ENCODE peak calls at places on chromosome 1, in ten cellular contexts. N is mucosa of descending colon, I is foreskin fibroblast, G is astrocyte, B is MCF 10A, Y is A549, Q is GM23338, C is fibroblast of mammary gland, K is type B pancreatic cell, A is neural crest cell. L is an unnamed sample.

GRCh38 chr1:17630048-17630830 is 90.7 kb downstream of the ARHGEF10L start:
- DNase-seq in K (no peak), A (no peak), Y (no peak), I (no peak), N (no peak), G (no peak), B (peak; percentile 93), Q (no peak), C (peak; percentile 55), L (no peak)

GRCh38 chr1:168782731-168783130 is 53.7 kb upstream of the DPT start:
- DNase-seq in C (no peak), Q (no peak), I (no peak), B (no peak), A (no peak), G (no peak), K (no peak), Y (no peak), N (no peak), L (no peak)

GRCh38 chr1:20652300-20652699 is 8.9 kb downstream of the DDOST start:
- DNase-seq in A (no peak), B (no peak), N (no peak), Y (no peak), K (no peak), Q (no peak), C (no peak), I (no peak), G (no peak), L (no peak)

GRCh38 chr1:2271134-2271785 is 43.1 kb downstream of the SKI start:
- DNase-seq in G (no peak), I (no peak), C (no peak), B (no peak), K (no peak), A (peak; percentile 71), Q (peak; percentile 50), Y (no peak), N (no peak), L (no peak)

GRCh38 chr1:38587734-38588133 is 271.8 kb downstream of the RRAGC start:
- DNase-seq in N (no peak), K (no peak), Y (no peak), G (no peak), B (no peak), C (no peak), Q (no peak), I (no peak), A (no peak), L (no peak)

GRCh38 chr1:198761859-198762616 is 123.2 kb downstream of the PTPRC start:
- DNase-seq in Q (no peak), I (no peak), C (no peak), A (no peak), K (no peak), Y (no peak), N (no peak), B (no peak), G (no peak), L (no peak)

GRCh38 chr1:77571642-77572041 is 110.8 kb downstream of the ZZZ3 start:
- DNase-seq in G (no peak), A (no peak), B (peak; percentile 27), Y (no peak), C (no peak), Q (no peak), K (no peak), I (peak; percentile 18), N (no peak), L (no peak)

GRCh38 chr1:57959727-57960300 is 536.0 kb upstream of the DAB1 start:
- DNase-seq in B (no peak), Y (no peak), G (no peak), I (no peak), A (no peak), C (no peak), Q (no peak), K (no peak), N (no peak), L (no peak)

GRCh38 chr1:27400035-27400962 is 7.9 kb downstream of the GPR3 start:
- DNase-seq in K (no peak), A (no peak), G (no peak), N (no peak), I (no peak), C (peak; percentile 34), B (no peak), Y (no peak), Q (peak; percentile 43), L (no peak)

GRCh38 chr1:27403931-27404330 is 11.5 kb downstream of the GPR3 start:
- DNase-seq in N (no peak), C (no peak), Q (no peak), I (no peak), Y (no peak), K (no peak), B (no peak), A (no peak), G (no peak), L (no peak)

GRCh38 chr1:27403065-27403726 is 10.8 kb downstream of the GPR3 start:
- DNase-seq in G (no peak), B (no peak), C (peak; percentile 82), Y (no peak), I (peak; percentile 75), Q (peak; percentile 83), N (peak; percentile 59), A (no peak), K (no peak), L (peak; percentile 85)

GRCh38 chr1:27400963-27401341 is 8.5 kb downstream of the GPR3 start:
- DNase-seq in Y (no peak), C (no peak), B (no peak), A (no peak), G (no peak), N (no peak), I (no peak), Q (no peak), K (no peak), L (no peak)

DNA sequence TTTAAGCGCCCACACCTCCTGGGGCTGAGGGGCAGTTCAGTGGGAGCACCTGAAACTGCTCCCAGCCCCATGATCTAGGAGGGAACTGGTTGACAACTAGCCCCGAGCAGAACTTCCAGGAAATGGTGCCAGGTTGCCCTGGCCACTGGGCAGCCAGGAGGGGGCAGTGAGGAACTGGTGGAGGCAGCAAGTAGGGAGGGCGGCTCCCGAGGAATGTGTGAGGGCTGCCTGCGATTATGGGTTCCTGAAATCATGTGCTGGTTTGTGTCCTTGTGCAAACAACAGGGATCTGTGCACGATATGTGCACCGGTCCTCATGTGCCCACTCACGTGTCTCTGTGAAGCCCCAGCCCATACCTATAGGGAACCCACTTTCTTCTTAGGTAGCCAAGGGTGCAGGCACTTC is 9.9 kb downstream of the GPR3 start:
- DNase-seq in A (no peak), N (peak; percentile 83), B (peak; percentile 57), I (no peak), C (peak; percentile 63), G (no peak), Y (no peak), K (no peak), Q (peak; percentile 75), L (peak; percentile 88)
- TF ChIP-seq CTCF in A (peak; percentile 46), N (peak; percentile 49), B (peak; percentile 35), I (peak; percentile 66), C (peak; percentile 51), G (peak; percentile 22), Y (peak; percentile 14), K (peak; percentile 37), Q (peak; percentile 83), L (peak; percentile 71)

DNA sequence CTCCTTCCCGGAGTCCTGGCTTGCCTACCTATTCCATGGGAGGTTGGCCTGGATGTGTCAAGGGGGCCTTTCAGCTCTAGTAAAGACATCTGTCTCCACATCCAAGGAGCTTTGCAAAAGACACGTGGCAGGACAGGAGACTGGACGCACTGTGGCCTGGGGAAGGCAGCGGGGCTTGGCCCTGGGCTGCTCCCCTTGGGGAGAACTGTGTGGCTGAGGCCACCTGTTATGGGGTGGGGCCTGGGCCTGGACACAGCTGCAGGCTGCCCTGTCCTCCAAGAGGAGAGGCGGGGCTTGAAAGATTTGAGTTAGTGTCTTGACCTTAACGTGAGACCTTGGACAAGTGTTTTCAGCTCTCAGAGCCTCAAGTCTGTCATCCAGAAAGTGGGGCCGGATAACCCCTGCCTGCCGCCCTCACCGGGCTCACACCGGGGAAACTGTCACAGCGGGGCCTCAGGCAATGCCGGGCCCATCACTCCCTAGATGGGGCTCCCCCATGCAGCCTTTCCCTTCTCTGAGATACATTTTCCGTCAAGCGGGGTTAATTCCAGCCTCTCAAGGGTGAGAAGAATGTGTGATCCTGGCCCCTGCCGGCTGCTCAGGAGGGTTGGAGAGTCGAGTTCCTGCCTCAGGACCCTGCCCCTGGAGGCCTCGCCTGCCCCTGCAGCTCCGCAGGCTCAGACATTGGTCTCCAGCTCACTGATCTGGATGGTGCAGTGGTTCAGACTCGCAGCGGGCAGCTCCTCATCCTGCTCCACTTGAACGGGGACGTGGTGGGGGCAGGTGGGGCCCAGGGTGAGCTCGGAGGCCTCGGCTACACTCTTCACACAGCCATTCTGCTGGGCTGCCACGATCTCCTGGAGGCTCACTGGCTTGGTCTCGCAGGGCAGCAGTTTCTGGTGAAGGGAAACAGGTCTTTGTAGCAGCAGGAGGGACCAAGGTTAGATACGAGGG is 25.6 kb downstream of the PODN start:
- DNase-seq in I (no peak), K (no peak), B (no peak), C (no peak), A (no peak), Q (peak; percentile 80), N (no peak), G (no peak), Y (no peak), L (no peak)
- TF ChIP-seq CTCF in I (no peak), K (peak; percentile 56), B (no peak), C (no peak), A (peak; percentile 34), Q (peak; percentile 33), N (no peak), G (no peak), Y (no peak), L (no peak)

GRCh38 chr1:111739222-111739983 is at the start of gene INKA2:
- DNase-seq in Q (peak; percentile 93), K (peak; percentile 87), I (peak; percentile 84), Y (peak; percentile 72), B (peak; percentile 92), A (peak; percentile 70), C (peak; percentile 73), G (peak; percentile 69), N (peak; percentile 94), L (peak; percentile 93)
- TF ChIP-seq CTCF in Q (no peak), K (no peak), I (no peak), Y (no peak), B (no peak), A (no peak), C (no peak), G (no peak), N (no peak), L (no peak)

GRCh38 chr1:117674521-117675400 is 68.9 kb downstream of the TENT5C start:
- DNase-seq in Q (no peak), Y (peak; percentile 19), A (no peak), N (peak; percentile 55), C (peak; percentile 64), I (no peak), K (no peak), B (peak; percentile 45), G (peak; percentile 16), L (peak; percentile 73)
- TF ChIP-seq CTCF in Q (peak; percentile 36), Y (peak; percentile 22), A (no peak), N (no peak), C (peak; percentile 54), I (peak; percentile 28), K (no peak), B (no peak), G (no peak), L (no peak)

L was measured in osteocyte.